ENCODE peak calls at places on chromosomes 4 and X, in seven cellular contexts. T, G, Y, S, F, E and D are unnamed samples.

GRCh38 chrX:105488731-105489130 is 268.2 kb upstream of the TEX13A start:
- DNase-seq in T (no peak), G (no peak), Y (no peak), S (no peak), F (no peak), E (no peak), D (no peak)

GRCh38 chrX:19677121-19677520 is 161.8 kb upstream of the MAP3K15 start:
- DNase-seq in T (no peak), G (no peak), Y (no peak), S (no peak), F (no peak), E (no peak), D (no peak)

GRCh38 chr4:7811536-7812190 is 128.0 kb downstream of the AFAP1 start:
- DNase-seq in T (no peak), G (no peak), Y (no peak), S (no peak), F (no peak), E (no peak), D (no peak)

GRCh38 chr4:24273148-24273547 is 311.2 kb downstream of the DHX15 start:
- DNase-seq in T (no peak), G (no peak), Y (no peak), S (no peak), F (no peak), E (no peak), D (no peak)

GRCh38 chr4:168453146-168453545 is 27.1 kb downstream of the DDX60L start:
- DNase-seq in T (no peak), G (no peak), Y (no peak), S (no peak), F (no peak), E (peak; percentile 9), D (no peak)

GRCh38 chr4:6779667-6780565 is 2.6 kb upstream of the KIAA0232 start:
- DNase-seq in T (no peak), G (no peak), Y (peak; percentile 58), S (no peak), F (no peak), E (no peak), D (peak; percentile 35)

GRCh38 chrX:25020391-25021131 is 4.8 kb upstream of the ARX start:
- DNase-seq in T (peak; percentile 14), G (no peak), Y (no peak), S (no peak), F (no peak), E (peak; percentile 42), D (no peak)

GRCh38 chrX:54446084-54446483 is 5.9 kb downstream of the TSR2 start:
- DNase-seq in T (no peak), G (no peak), Y (no peak), S (no peak), F (no peak), E (no peak), D (no peak)

GRCh38 chr4:155802573-155802972 is 43.8 kb downstream of the GUCY1B1 start:
- DNase-seq in T (no peak), G (no peak), Y (no peak), S (no peak), F (no peak), E (no peak), D (no peak)

GRCh38 chr4:96009720-96010119 is 169.8 kb downstream of the PDHA2 start:
- DNase-seq in T (no peak), G (no peak), Y (no peak), S (peak; percentile 20), F (no peak), E (no peak), D (no peak)

GRCh38 chr4:632391-632790 is 7.0 kb downstream of the PDE6B start:
- DNase-seq in T (no peak), G (no peak), Y (no peak), S (no peak), F (no peak), E (no peak), D (peak; percentile 30)

GRCh38 chr4:54085284-54085683 is 14.7 kb upstream of the GSX2 start:
- DNase-seq in T (no peak), G (peak; percentile 67), Y (no peak), S (peak; percentile 78), F (no peak), E (no peak), D (peak; percentile 76)

GRCh38 chrX:139429913-139430312 is 100.6 kb upstream of the F9 start:
- DNase-seq in T (no peak), G (no peak), Y (no peak), S (no peak), F (no peak), E (no peak), D (no peak)

GRCh38 chrX:2889045-2889605 is 40.0 kb downstream of the ARSD start:
- DNase-seq in T (no peak), G (no peak), Y (no peak), S (no peak), F (no peak), E (no peak), D (no peak)

GRCh38 chr4:124322234-124322831 is 390.2 kb downstream of the ANKRD50 start:
- DNase-seq in T (peak; percentile 9), G (no peak), Y (no peak), S (no peak), F (no peak), E (no peak), D (no peak)

GRCh38 chrX:103549920-103550319 is 30.6 kb upstream of the RAB40A start:
- DNase-seq in T (no peak), G (no peak), Y (no peak), S (no peak), F (no peak), E (no peak), D (no peak)

GRCh38 chrX:66008403-66008970 is 31.4 kb downstream of the VSIG4 start:
- DNase-seq in T (no peak), G (no peak), Y (no peak), S (no peak), F (no peak), E (no peak), D (no peak)

GRCh38 chrX:86103061-86103460 is 45.2 kb upstream of the DACH2 start:
- DNase-seq in T (no peak), G (no peak), Y (no peak), S (no peak), F (no peak), E (no peak), D (no peak)

GRCh38 chr4:10762541-10762940 is 78.0 kb upstream of the CLNK start:
- DNase-seq in T (no peak), G (no peak), Y (no peak), S (no peak), F (no peak), E (no peak), D (no peak)

GRCh38 chr4:163180087-163180486 is 13.4 kb upstream of the NAF1 start:
- DNase-seq in T (no peak), G (no peak), Y (no peak), S (no peak), F (no peak), E (no peak), D (no peak)

GRCh38 chr4:23819041-23819511 is 70.8 kb downstream of the PPARGC1A start:
- DNase-seq in T (no peak), G (no peak), Y (no peak), S (peak; percentile 82), F (no peak), E (no peak), D (no peak)

GRCh38 chr4:48518143-48518542 is 28.1 kb downstream of the ZAR1 start:
- DNase-seq in T (no peak), G (no peak), Y (no peak), S (no peak), F (no peak), E (no peak), D (no peak)

GRCh38 chr4:90209922-90210321 is 82.7 kb downstream of the CCSER1 start:
- DNase-seq in T (no peak), G (no peak), Y (no peak), S (no peak), F (no peak), E (no peak), D (no peak)

GRCh38 chr4:1206299-1207156 is 34.1 kb upstream of the SPON2 start:
- DNase-seq in T (no peak), G (no peak), Y (no peak), S (no peak), F (no peak), E (no peak), D (peak; percentile 4)

GRCh38 chr4:57131849-57132745 is 21.9 kb upstream of the IGFBP7 start:
- DNase-seq in T (no peak), G (no peak), Y (no peak), S (no peak), F (no peak), E (peak; percentile 29), D (peak; percentile 80)

GRCh38 chr4:118969359-118969758 is 80.7 kb downstream of the SYNPO2 start:
- DNase-seq in T (no peak), G (peak; percentile 13), Y (peak; percentile 87), S (peak; percentile 50), F (no peak), E (no peak), D (no peak)

GRCh38 chr4:156811963-156812362 is 159.6 kb downstream of the PDGFC start:
- DNase-seq in T (no peak), G (no peak), Y (no peak), S (no peak), F (no peak), E (no peak), D (no peak)

GRCh38 chrX:132208422-132208821 is 10.8 kb downstream of the RAP2C start:
- DNase-seq in T (no peak), G (no peak), Y (no peak), S (no peak), F (no peak), E (no peak), D (no peak)